ENCODE peak calls at places on chromosomes 1 and 21, in seven cellular contexts. N is HFF-Myc; P is stimulated activated CD4-positive, alpha-beta T cell treated with anti-CD3 and anti-CD28 coated beads, Interleukin-2, amount 100 ng/mL, for 48 hours; A is activated CD8-positive, alpha-beta memory T cell treated with anti-CD3 and anti-CD28 coated beads, Interleukin-2, amount 50 U/mL, for 4 hours; R is mesothelial cell of epicardium; J is AG09309; E is HL-60. G is an unnamed sample.

GRCh38 chr1:56494306-56494705 is 85.1 kb downstream of the PLPP3 start:
- DNase-seq in A (no peak), R (no peak), N (no peak), E (no peak), P (no peak), J (no peak), G (no peak)

GRCh38 chr1:223430221-223430620 is 37.0 kb downstream of the CCDC185 start:
- DNase-seq in A (no peak), N (no peak), E (no peak), J (no peak), R (no peak), P (no peak), G (no peak)

GRCh38 chr1:151838491-151839412 is 868 bp downstream of the C2CD4D start:
- DNase-seq in A (no peak), E (no peak), J (no peak), R (no peak), P (no peak), N (no peak), G (no peak)

GRCh38 chr1:73205294-73205973 is 923.1 kb upstream of the NEGR1 start:
- DNase-seq in R (no peak), J (no peak), N (no peak), P (no peak), A (no peak), E (no peak), G (no peak)

GRCh38 chr1:93587354-93587753 is 94.3 kb downstream of the BCAR3 start:
- DNase-seq in R (no peak), J (no peak), N (no peak), P (no peak), A (no peak), E (no peak), G (no peak)

GRCh38 chr1:228105269-228105995 is 2.3 kb upstream of the C1orf35 start:
- DNase-seq in P (no peak), N (no peak), E (no peak), R (no peak), J (no peak), A (no peak), G (no peak)

GRCh38 chr1:156052862-156053769 is 482 bp downstream of the UBQLN4 start:
- DNase-seq in J (no peak), A (peak; percentile 76), P (peak; percentile 52), R (peak; percentile 63), E (peak; percentile 70), N (peak; percentile 43), G (peak; percentile 31)

GRCh38 chr1:66711420-66711819 is 40.8 kb upstream of the DYNLT5 start:
- DNase-seq in E (no peak), J (no peak), N (peak; percentile 5), P (no peak), R (no peak), A (no peak), G (no peak)

GRCh38 chr1:234781241-234782056 is 171.5 kb upstream of the IRF2BP2 start:
- DNase-seq in E (no peak), P (no peak), R (no peak), N (no peak), A (no peak), J (no peak), G (no peak)

GRCh38 chr1:86704972-86705632 is 726 bp downstream of the SH3GLB1 start:
- DNase-seq in N (peak; percentile 14), A (peak; percentile 36), E (peak; percentile 65), J (no peak), R (no peak), P (peak; percentile 9), G (no peak)

GRCh38 chr1:39332291-39332690 is 127.8 kb downstream of the MACF1 start:
- DNase-seq in N (no peak), E (no peak), P (no peak), R (no peak), J (no peak), A (no peak), G (no peak)

GRCh38 chr1:185409763-185410528 is 92.9 kb upstream of the IVNS1ABP start:
- DNase-seq in N (no peak), P (no peak), J (no peak), A (no peak), R (no peak), E (no peak), G (no peak)

GRCh38 chr1:240797050-240797449 is 185.1 kb upstream of the GREM2 start:
- DNase-seq in P (no peak), R (no peak), N (no peak), E (no peak), J (no peak), A (no peak), G (peak; percentile 17)

GRCh38 chr1:202965441-202965821 is 1.6 kb downstream of the CYB5R1 start:
- DNase-seq in P (no peak), A (no peak), N (no peak), J (no peak), R (no peak), E (no peak), G (no peak)

GRCh38 chr1:241593186-241593585 is 47.0 kb downstream of the CHML start:
- DNase-seq in P (no peak), N (no peak), E (no peak), R (no peak), J (peak; percentile 17), A (no peak), G (no peak)

GRCh38 chr1:230910755-230911117 is 42.4 kb upstream of the C1orf198 start:
- DNase-seq in N (no peak), J (peak; percentile 31), P (no peak), E (no peak), R (no peak), A (no peak), G (no peak)

GRCh38 chr1:76501576-76502219 is 365.6 kb upstream of the ST6GALNAC5 start:
- DNase-seq in A (no peak), N (no peak), J (no peak), R (no peak), E (no peak), P (no peak), G (no peak)

GRCh38 chr1:214862421-214862820 is 220.1 kb upstream of the KCNK2 start:
- DNase-seq in E (no peak), A (no peak), N (no peak), J (no peak), R (no peak), P (no peak), G (no peak)

GRCh38 chr1:152880316-152880715 is 2.2 kb downstream of the SMCP start:
- DNase-seq in P (no peak), A (no peak), N (no peak), E (no peak), J (no peak), R (no peak), G (no peak)

GRCh38 chr1:73839922-73840321 is 358.1 kb downstream of the LRRIQ3 start:
- DNase-seq in A (no peak), P (no peak), E (peak; percentile 3), J (no peak), N (no peak), R (no peak), G (no peak)

GRCh38 chr1:9437931-9438330 is 101.3 kb upstream of the SLC25A33 start:
- DNase-seq in E (no peak), N (no peak), A (no peak), J (peak; percentile 1), P (no peak), R (no peak), G (no peak)

GRCh38 chr1:205782627-205783470 is 7.6 kb upstream of the RAB29 start:
- DNase-seq in E (no peak), P (no peak), A (no peak), J (no peak), N (no peak), R (no peak), G (no peak)

GRCh38 chr1:21852282-21853129 is 40.4 kb downstream of the LDLRAD2 start:
- DNase-seq in E (peak; percentile 14), P (no peak), N (no peak), J (no peak), R (no peak), A (no peak), G (no peak)

GRCh38 chr21:31992391-31992790 is 119.6 kb downstream of the HUNK start:
- DNase-seq in E (no peak), R (no peak), A (no peak), P (no peak), J (no peak), N (no peak), G (no peak)

GRCh38 chr1:17198476-17199258 is 6.3 kb upstream of the PADI1 start:
- DNase-seq in R (no peak), P (no peak), N (no peak), J (no peak), E (no peak), A (no peak), G (no peak)

GRCh38 chr1:43225168-43225567 is 44.6 kb upstream of the TMEM125 start:
- DNase-seq in R (no peak), E (no peak), A (no peak), N (peak; percentile 17), J (no peak), P (no peak), G (no peak)

GRCh38 chr21:41850085-41850484 is 29.1 kb downstream of the PRDM15 start:
- DNase-seq in E (no peak), A (no peak), P (no peak), R (no peak), J (no peak), N (no peak), G (no peak)

GRCh38 chr21:35995522-35996088 is 64.7 kb downstream of the SETD4 start:
- DNase-seq in P (no peak), A (no peak), E (no peak), R (no peak), J (no peak), N (no peak), G (no peak)

GRCh38 chr21:30190554-30190953 is 23.9 kb upstream of the CLDN17 start:
- DNase-seq in R (no peak), E (no peak), P (no peak), N (no peak), A (no peak), J (no peak), G (no peak)

GRCh38 chr1:44239337-44239960 is 26.2 kb downstream of the DMAP1 start:
- DNase-seq in N (no peak), P (no peak), A (no peak), R (no peak), J (no peak), E (no peak), G (no peak)

GRCh38 chr1:90391116-90391515 is 326.0 kb downstream of the BARHL2 start:
- DNase-seq in A (no peak), E (no peak), R (no peak), P (no peak), N (no peak), J (no peak), G (no peak)

GRCh38 chr1:26991310-26992116 is 2.0 kb upstream of the TRNP1 start:
- DNase-seq in A (no peak), E (no peak), R (no peak), N (peak; percentile 99), P (no peak), J (no peak), G (no peak)

GRCh38 chr1:201015551-201016091 is 7.9 kb downstream of the KIF21B start:
- DNase-seq in E (peak; percentile 53), P (no peak), N (no peak), A (no peak), R (no peak), J (no peak), G (no peak)